ENCODE peak calls at places on chromosomes 3 and 15, in four cellular contexts. X is SK-N-SH; P is ovary; I is CD8-positive, alpha-beta memory T cell. H is an unnamed sample.

GRCh38 chr3:37491343-37491742 is 317.0 kb upstream of the LRRFIP2 start:
- DNase-seq in X (no peak), I (no peak), P (no peak), H (no peak)

GRCh38 chr15:29556385-29556784 is 265.9 kb downstream of the TJP1 start:
- DNase-seq in X (no peak), P (no peak), I (no peak), H (no peak)

GRCh38 chr3:66997560-66998074 is 490 bp upstream of the KBTBD8 start:
- DNase-seq in P (peak; percentile 25), X (no peak), I (peak; percentile 5), H (no peak)

GRCh38 chr3:82891028-82891427 is 1129.6 kb upstream of the GBE1 start:
- DNase-seq in I (no peak), X (peak; percentile 0), P (no peak), H (no peak)

GRCh38 chr3:39937874-39938273 is 128.5 kb downstream of the MYRIP start:
- DNase-seq in X (no peak), I (no peak), P (no peak), H (no peak)

GRCh38 chr3:191136347-191136746 is 62.7 kb upstream of the OSTN start:
- DNase-seq in I (no peak), X (peak; percentile 14), P (no peak), H (no peak)

GRCh38 chr3:46999516-47000197 is 20.2 kb downstream of the NBEAL2 start:
- DNase-seq in I (no peak), P (no peak), X (peak; percentile 27), H (no peak)

GRCh38 chr3:83454353-83454752 is 1504.4 kb upstream of the CADM2 start:
- DNase-seq in I (no peak), X (no peak), P (no peak), H (no peak)

GRCh38 chr3:13045904-13046568 is 27.2 kb downstream of the IQSEC1 start:
- DNase-seq in X (no peak), I (no peak), P (no peak), H (no peak)

GRCh38 chr3:51967384-51968174 is at the start of gene PCBP4:
- DNase-seq in I (peak; percentile 29), X (peak; percentile 88), P (peak; percentile 74), H (no peak)

GRCh38 chr3:30607032-30607833 is 832 bp downstream of the TGFBR2 start:
- DNase-seq in P (peak; percentile 60), I (peak; percentile 47), X (no peak), H (peak; percentile 84)

GRCh38 chr3:57164217-57164605 is 942 bp downstream of the IL17RD start:
- DNase-seq in P (peak; percentile 64), X (no peak), I (no peak), H (peak; percentile 30)

GRCh38 chr3:57163751-57164150 is 1.4 kb downstream of the IL17RD start:
- DNase-seq in P (no peak), I (no peak), X (no peak), H (no peak)

GRCh38 chr3:57165637-57166036 is 484 bp upstream of the IL17RD start:
- DNase-seq in X (no peak), I (no peak), P (no peak), H (no peak)

GRCh38 chr3:57166660-57167059 is 1.5 kb upstream of the IL17RD start:
- DNase-seq in X (no peak), P (no peak), I (no peak), H (no peak)

DNA sequence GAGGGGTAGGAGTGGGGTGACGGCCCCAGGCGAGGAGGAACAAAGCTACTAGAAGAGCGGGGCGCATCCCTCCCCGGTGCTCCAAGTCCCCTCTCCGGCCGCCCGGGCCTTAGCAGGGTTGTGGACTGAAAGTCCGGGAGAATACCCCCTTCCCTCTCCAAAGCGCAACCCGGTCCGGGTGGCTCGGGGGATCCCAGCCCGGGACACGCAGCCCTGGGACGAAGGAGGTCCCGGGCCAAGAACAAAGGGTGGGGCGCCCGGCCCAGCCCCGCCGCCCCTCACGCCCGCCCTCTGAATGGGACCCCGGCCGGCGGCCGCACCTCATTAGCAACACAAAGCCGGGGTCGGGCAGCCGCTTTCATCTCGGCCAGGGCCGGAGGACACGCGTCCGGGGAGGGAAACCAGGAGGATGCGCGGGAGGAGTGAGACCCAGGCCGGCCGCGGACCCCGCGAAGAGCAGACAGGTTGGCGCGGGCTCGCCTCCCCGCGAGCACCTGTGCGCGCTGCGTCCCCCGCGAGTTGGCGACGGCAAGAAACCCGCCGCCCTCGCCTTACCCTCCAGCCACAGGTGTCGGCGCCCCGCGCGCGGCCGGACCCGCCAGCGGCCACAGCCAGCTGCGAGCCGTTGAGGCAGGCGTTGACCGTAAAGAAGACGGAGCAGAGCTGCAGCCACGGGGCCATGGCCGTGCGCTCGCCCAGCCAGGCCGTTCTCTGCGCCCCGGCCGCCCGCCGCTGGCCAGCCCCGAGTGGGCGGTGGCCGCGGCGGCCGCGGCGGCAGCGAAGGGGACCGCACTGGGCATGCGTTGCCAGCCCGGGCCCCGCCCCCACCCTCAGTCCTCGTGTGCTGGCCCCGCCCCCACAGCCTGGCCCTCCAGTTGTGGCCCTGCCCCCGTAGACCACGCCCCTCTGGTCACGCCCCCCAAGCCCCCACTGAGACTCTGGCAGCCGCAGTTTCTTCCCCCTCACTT is at the start of gene IL17RD:
- DNase-seq in P (peak; percentile 93), X (peak; percentile 98), I (peak; percentile 37), H (peak; percentile 85)
- H3K27me3 ChIP-seq in P (no peaks in the 10 kb centered on the region), X (peaks cover 15% of the 10 kb centered on the region), I (peaks cover 28% of the 10 kb centered on the region), H (no peaks in the 10 kb centered on the region)

DNA sequence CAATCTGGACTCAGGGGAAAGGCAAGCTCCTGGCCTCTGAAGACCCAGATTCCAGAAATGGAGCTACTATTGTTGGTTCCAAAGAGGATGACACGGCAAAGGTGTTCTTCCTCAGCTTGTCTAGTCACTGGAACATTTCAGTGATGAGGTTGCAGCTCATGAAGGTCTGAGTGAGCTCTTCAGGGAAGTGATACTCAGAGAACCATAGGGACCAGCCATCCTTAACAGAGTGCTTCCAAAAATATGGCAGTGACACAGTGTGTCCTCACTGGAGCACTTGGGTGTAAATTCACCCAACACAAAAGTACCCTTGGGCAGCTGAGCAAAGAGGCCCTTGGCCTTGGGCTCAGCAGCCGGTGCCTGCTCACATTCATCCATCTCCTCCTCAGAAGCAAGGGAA is 46.3 kb downstream of the SPTSSB start:
- DNase-seq in I (no peak), X (no peak), P (no peak), H (no peak)
- H3K4me1 ChIP-seq in I (no peaks in the 10 kb centered on the region), X (no peaks in the 10 kb centered on the region), P (no peaks in the 10 kb centered on the region), H (peaks cover 7% of the 10 kb centered on the region)

GRCh38 chr3:26438981-26439884 is 183.3 kb upstream of the LRRC3B start:
- DNase-seq in X (no peak), I (no peak), P (no peak), H (peak; percentile 54)
- H3K27me3 ChIP-seq in X (no peaks in the 10 kb centered on the region), I (no peaks in the 10 kb centered on the region), P (no peaks in the 10 kb centered on the region), H (no peaks in the 10 kb centered on the region)

DNA sequence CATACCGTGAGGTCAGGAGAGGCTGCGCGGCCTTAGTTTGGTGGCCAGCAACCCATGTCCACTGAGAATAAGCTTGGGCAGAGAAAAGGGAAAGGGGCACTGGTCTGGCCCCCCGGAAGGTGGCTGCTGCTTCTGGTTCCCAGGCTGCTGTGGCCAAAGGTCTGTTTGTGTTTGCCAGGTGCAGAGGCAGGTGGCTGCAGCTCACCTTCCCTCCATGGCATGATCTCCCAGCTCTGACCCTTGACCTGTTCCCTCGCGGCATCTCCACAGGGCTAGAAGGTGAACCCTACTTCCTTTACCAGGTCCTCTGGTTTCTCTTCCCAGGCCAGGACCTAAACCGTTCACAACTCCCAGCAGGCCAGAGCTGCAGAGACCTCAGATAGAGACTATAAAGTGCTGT is 13.8 kb downstream of the VPS18 start:
- DNase-seq in X (no peak), I (no peak), P (no peak), H (peak; percentile 77)
- H3K4me1 ChIP-seq in X (peaks cover 12% of the 10 kb centered on the region), I (peaks cover 26% of the 10 kb centered on the region), P (peaks cover 3% of the 10 kb centered on the region), H (peaks cover 64% of the 10 kb centered on the region)

DNA sequence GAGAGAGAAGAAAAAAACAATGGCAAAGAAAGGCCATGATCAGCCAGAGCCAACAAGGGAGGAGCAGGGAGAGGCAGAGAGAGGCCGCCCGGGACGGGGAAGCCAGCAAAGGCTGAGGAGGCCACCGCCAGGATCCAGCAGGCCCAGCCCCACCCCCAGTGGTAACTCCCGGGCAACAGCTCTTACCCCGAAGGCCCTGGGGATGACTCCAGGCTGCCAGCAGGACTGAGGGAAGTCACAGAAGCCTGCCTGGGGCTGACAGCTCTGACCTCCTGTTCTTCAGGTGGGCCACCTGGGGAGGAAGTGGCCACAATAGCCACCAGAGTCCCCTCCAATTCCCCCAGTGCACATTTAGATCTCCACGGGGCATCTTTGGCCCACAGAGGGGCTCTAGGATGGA is 184.3 kb upstream of the LINGO1 start:
- DNase-seq in I (no peak), P (no peak), X (no peak), H (no peak)
- H3K27me3 ChIP-seq in I (peaks cover 14% of the 10 kb centered on the region), P (no peaks in the 10 kb centered on the region), X (peaks cover 34% of the 10 kb centered on the region), H (peaks cover 8% of the 10 kb centered on the region)

GRCh38 chr3:161268601-161269000 is 47.5 kb downstream of the NMD3 start:
- DNase-seq in X (no peak), I (no peak), P (no peak), H (no peak)

GRCh38 chr3:161267646-161268045 is 46.5 kb downstream of the NMD3 start:
- DNase-seq in X (no peak), I (no peak), P (no peak), H (no peak)

GRCh38 chr3:161266731-161267150 is 45.6 kb downstream of the NMD3 start:
- DNase-seq in X (no peak), P (no peak), I (no peak), H (no peak)

GRCh38 chr3:161264771-161265343 is 43.7 kb downstream of the NMD3 start:
- DNase-seq in I (no peak), X (no peak), P (no peak), H (no peak)

DNA sequence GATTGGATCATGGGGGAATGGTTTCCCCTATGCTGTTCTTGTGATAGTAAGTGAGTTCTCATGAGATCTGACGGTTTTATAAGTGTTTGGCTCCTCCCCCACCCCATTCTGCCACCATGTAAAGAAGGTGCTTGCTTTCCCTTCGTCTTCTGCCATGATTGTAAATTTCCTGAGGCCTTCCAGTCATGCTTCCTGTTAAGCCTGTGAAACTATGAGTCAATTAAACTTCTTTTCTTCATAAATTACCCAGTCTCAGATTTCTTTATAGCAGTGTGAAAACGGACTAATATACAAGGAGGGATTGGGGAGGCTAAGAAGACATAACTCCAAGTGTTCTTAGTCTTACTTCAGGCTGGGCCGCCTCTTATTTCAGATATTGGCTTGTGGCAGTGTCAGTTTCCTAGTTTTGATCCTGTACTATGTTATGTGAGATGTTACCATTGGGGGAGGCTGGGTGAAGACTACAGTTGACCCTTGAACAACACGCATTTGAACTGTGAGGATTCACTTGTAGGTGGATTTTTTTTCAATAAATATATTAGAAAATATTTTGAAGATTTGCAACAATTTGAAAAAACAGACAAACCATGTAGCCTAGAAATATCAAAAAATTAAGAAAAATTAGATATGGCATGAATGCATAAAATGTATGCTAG is 44.9 kb downstream of the NMD3 start:
- DNase-seq in X (no peak), P (no peak), I (no peak), H (no peak)
- H3K4me1 ChIP-seq in X (no peaks in the 10 kb centered on the region), P (no peaks in the 10 kb centered on the region), I (no peaks in the 10 kb centered on the region), H (no peaks in the 10 kb centered on the region)